ENCODE peak calls at places on chromosomes 7 and 10, in nine cellular contexts. Y is cardiac muscle cell, K is aorta, J is adrenal gland, R is skeletal muscle cell, D is ecto neural progenitor cell, L is M059J, F is AG10803, N is HT1080. U is an unnamed sample.

GRCh38 chr10:100759331-100759730 is 13.9 kb downstream of the PAX2 start:
- DNase-seq in Y (no peak), K (no peak), J (no peak), R (no peak), D (no peak), L (no peak), F (no peak), N (no peak), U (peak; percentile 8)

GRCh38 chr10:119670717-119671116 is 19.5 kb downstream of the BAG3 start:
- DNase-seq in Y (no peak), K (no peak), J (no peak), R (no peak), D (no peak), L (peak; percentile 73), F (peak; percentile 70), N (peak; percentile 76), U (no peak)

GRCh38 chr7:192035-192649 is at the start of gene FAM20C:
- DNase-seq in Y (peak; percentile 92), K (peak; percentile 96), J (peak; percentile 88), R (peak; percentile 49), D (peak; percentile 78), L (peak; percentile 89), F (peak; percentile 84), N (peak; percentile 65), U (no peak)

GRCh38 chr10:29861811-29862505 is 197.4 kb downstream of the JCAD start:
- DNase-seq in Y (no peak), K (no peak), J (no peak), R (no peak), D (no peak), L (peak; percentile 34), F (peak; percentile 93), N (no peak), U (no peak)

GRCh38 chr10:32744321-32744720 is 213.7 kb downstream of the ITGB1 start:
- DNase-seq in Y (no peak), K (no peak), J (no peak), R (no peak), D (no peak), L (no peak), F (peak; percentile 19), N (no peak), U (no peak)

GRCh38 chr7:133479456-133480097 is 226.7 kb downstream of the EXOC4 start:
- DNase-seq in Y (no peak), K (no peak), J (no peak), R (no peak), D (no peak), L (no peak), F (no peak), N (no peak), U (no peak)

GRCh38 chr10:110746254-110746826 is 102.2 kb downstream of the RBM20 start:
- DNase-seq in Y (peak; percentile 85), K (no peak), J (peak; percentile 55), R (peak; percentile 42), D (peak; percentile 70), L (peak; percentile 55), F (peak; percentile 80), N (peak; percentile 65), U (peak; percentile 56)

GRCh38 chr7:140010194-140010895 is 52.4 kb downstream of the PARP12 start:
- DNase-seq in Y (no peak), K (no peak), J (no peak), R (no peak), D (no peak), L (no peak), F (no peak), N (no peak), U (no peak)

GRCh38 chr10:125144693-125145623 is 15.4 kb downstream of the CTBP2 start:
- DNase-seq in Y (peak; percentile 72), K (peak; percentile 77), J (no peak), R (no peak), D (no peak), L (peak; percentile 15), F (peak; percentile 53), N (no peak), U (no peak)

GRCh38 chr7:116355423-116355765 is 144.1 kb upstream of the CAV2 start:
- DNase-seq in Y (no peak), K (no peak), J (no peak), R (no peak), D (no peak), L (no peak), F (no peak), N (no peak), U (no peak)

GRCh38 chr7:2143981-2144595 is 88.7 kb downstream of the MAD1L1 start:
- DNase-seq in Y (no peak), K (no peak), J (no peak), R (no peak), D (no peak), L (no peak), F (no peak), N (no peak), U (no peak)

GRCh38 chr10:49833162-49833561 is 71.0 kb upstream of the OGDHL start:
- DNase-seq in Y (no peak), K (no peak), J (no peak), R (no peak), D (no peak), L (no peak), F (no peak), N (no peak), U (no peak)

GRCh38 chr10:127354992-127355391 is 158.6 kb upstream of the INSYN2A start:
- DNase-seq in Y (peak; percentile 35), K (no peak), J (no peak), R (no peak), D (no peak), L (no peak), F (no peak), N (no peak), U (no peak)

GRCh38 chr10:35416628-35417625 is 80.6 kb downstream of the CCNY start:
- DNase-seq in Y (no peak), K (no peak), J (no peak), R (no peak), D (no peak), L (no peak), F (no peak), N (no peak), U (no peak)

GRCh38 chr7:22617166-22617565 is 109.8 kb upstream of the IL6 start:
- DNase-seq in Y (no peak), K (no peak), J (no peak), R (no peak), D (no peak), L (peak; percentile 54), F (peak; percentile 88), N (no peak), U (no peak)

GRCh38 chr10:98403812-98404504 is 11.0 kb downstream of the PYROXD2 start:
- DNase-seq in Y (no peak), K (no peak), J (no peak), R (peak; percentile 43), D (no peak), L (peak; percentile 45), F (peak; percentile 26), N (peak; percentile 40), U (no peak)

GRCh38 chr10:93874309-93875031 is 19.3 kb upstream of the SLC35G1 start:
- DNase-seq in Y (no peak), K (no peak), J (no peak), R (no peak), D (no peak), L (peak; percentile 12), F (no peak), N (no peak), U (no peak)

GRCh38 chr7:23109470-23109869 is 3.9 kb downstream of the KLHL7 start:
- DNase-seq in Y (no peak), K (no peak), J (no peak), R (no peak), D (no peak), L (no peak), F (no peak), N (no peak), U (no peak)

GRCh38 chr7:101614939-101615302 is 14.2 kb downstream of the MYL10 start:
- DNase-seq in Y (no peak), K (peak; percentile 89), J (no peak), R (no peak), D (no peak), L (peak; percentile 90), F (peak; percentile 55), N (peak; percentile 28), U (no peak)

GRCh38 chr7:102451371-102452054 is 13.2 kb downstream of the ALKBH4 start:
- DNase-seq in Y (no peak), K (no peak), J (no peak), R (no peak), D (peak; percentile 81), L (no peak), F (peak; percentile 8), N (no peak), U (peak; percentile 67)

GRCh38 chr7:13778967-13779366 is 210.5 kb downstream of the ETV1 start:
- DNase-seq in Y (peak; percentile 10), K (no peak), J (no peak), R (no peak), D (no peak), L (peak; percentile 88), F (peak; percentile 22), N (peak; percentile 93), U (no peak)

GRCh38 chr7:128351296-128352123 is 7.8 kb upstream of the RBM28 start:
- DNase-seq in Y (peak; percentile 19), K (no peak), J (no peak), R (no peak), D (peak; percentile 52), L (no peak), F (no peak), N (no peak), U (no peak)

GRCh38 chr10:11373626-11374310 is 237.7 kb downstream of the USP6NL start:
- DNase-seq in Y (no peak), K (no peak), J (no peak), R (no peak), D (no peak), L (peak; percentile 2), F (no peak), N (no peak), U (no peak)

GRCh38 chr10:7121154-7121797 is 289.6 kb downstream of the SFMBT2 start:
- DNase-seq in Y (peak; percentile 51), K (peak; percentile 80), J (peak; percentile 26), R (no peak), D (peak; percentile 73), L (peak; percentile 35), F (no peak), N (peak; percentile 55), U (peak; percentile 27)

GRCh38 chr7:155218276-155219153 is 79.2 kb upstream of the INSIG1 start:
- DNase-seq in Y (no peak), K (peak; percentile 49), J (no peak), R (no peak), D (no peak), L (no peak), F (no peak), N (no peak), U (no peak)

GRCh38 chr10:22848509-22848908 is 79.3 kb upstream of the ARMC3 start:
- DNase-seq in Y (no peak), K (no peak), J (no peak), R (no peak), D (no peak), L (no peak), F (no peak), N (no peak), U (no peak)

GRCh38 chr10:102519246-102519805 is 15.6 kb downstream of the SUFU start:
- DNase-seq in Y (no peak), K (no peak), J (no peak), R (no peak), D (no peak), L (no peak), F (peak; percentile 83), N (no peak), U (no peak)

GRCh38 chr7:96720843-96721242 is 11.2 kb upstream of the SEM1 start:
- DNase-seq in Y (peak; percentile 33), K (no peak), J (no peak), R (peak; percentile 19), D (no peak), L (peak; percentile 39), F (peak; percentile 5), N (no peak), U (no peak)

GRCh38 chr7:81445462-81445861 is 324.4 kb downstream of the HGF start:
- DNase-seq in Y (no peak), K (no peak), J (no peak), R (no peak), D (no peak), L (no peak), F (no peak), N (no peak), U (no peak)

GRCh38 chr7:68613405-68613804 is 984.9 kb upstream of the AUTS2 start:
- DNase-seq in Y (peak; percentile 49), K (no peak), J (peak; percentile 15), R (no peak), D (peak; percentile 51), L (peak; percentile 84), F (no peak), N (no peak), U (no peak)

GRCh38 chr10:71437537-71438058 is 40.9 kb downstream of the CDH23 start:
- DNase-seq in Y (no peak), K (no peak), J (no peak), R (no peak), D (no peak), L (no peak), F (no peak), N (no peak), U (no peak)